ENCODE peak calls at places on chromosomes 6 and 20, in five cellular contexts. V is globus pallidus, Y is natural killer cell, K is ovary, J is foreskin fibroblast. C is an unnamed sample.

GRCh38 chr6:64712606-64713005 is 994.4 kb downstream of the EYS start:
- DNase-seq in K (no peak), J (no peak), Y (no peak), V (no peak), C (no peak)

GRCh38 chr20:50121858-50122271 is 8.9 kb upstream of the UBE2V1 start:
- DNase-seq in K (no peak), J (peak), Y (no peak), V (no peak), C (peak)

GRCh38 chr6:34062156-34062555 is 83.7 kb downstream of the GRM4 start:
- DNase-seq in K (no peak), Y (no peak), J (no peak), V (no peak), C (no peak)

GRCh38 chr6:139028658-139029469 is at the start of gene ABRACL:
- DNase-seq in V (peak), Y (peak), J (peak), K (peak), C (peak)

GRCh38 chr6:112216699-112217551 is 37.4 kb downstream of the LAMA4 start:
- DNase-seq in V (no peak), J (peak), K (no peak), Y (no peak), C (no peak)

GRCh38 chr20:24475356-24475755 is 5.9 kb downstream of the SYNDIG1 start:
- DNase-seq in V (no peak), Y (no peak), J (no peak), K (no peak), C (no peak)

GRCh38 chr6:108518714-108519576 is 41.8 kb upstream of the FOXO3 start:
- DNase-seq in V (no peak), K (no peak), J (peak), Y (no peak), C (peak)

GRCh38 chr6:85920782-85921181 is 278.1 kb upstream of the SYNCRIP start:
- DNase-seq in V (no peak), K (no peak), J (no peak), Y (no peak), C (no peak)

GRCh38 chr6:6715465-6715864 is 126.9 kb downstream of the LY86 start:
- DNase-seq in J (no peak), K (no peak), Y (no peak), V (no peak), C (no peak)

GRCh38 chr6:162177733-162178132 is 549.8 kb downstream of the PRKN start:
- DNase-seq in K (no peak), V (peak), Y (no peak), J (peak), C (peak)

GRCh38 chr6:26475823-26476729 is 18.3 kb downstream of the BTN2A1 start:
- DNase-seq in Y (no peak), V (no peak), K (no peak), J (no peak), C (peak)

GRCh38 chr6:4179960-4180652 is 44.7 kb upstream of the ECI2 start:
- DNase-seq in V (no peak), J (no peak), Y (no peak), K (no peak), C (no peak)

GRCh38 chr6:148831064-148831463 is 84.2 kb downstream of the UST start:
- DNase-seq in J (no peak), V (no peak), Y (peak), K (no peak), C (no peak)

GRCh38 chr6:101114703-101115102 is 233.6 kb upstream of the ASCC3 start:
- DNase-seq in Y (no peak), J (peak), K (no peak), V (peak), C (no peak)

GRCh38 chr6:168956884-168957730 is 296.5 kb downstream of the THBS2 start:
- DNase-seq in J (peak), K (peak), Y (peak), V (peak), C (peak)

GRCh38 chr20:37642246-37642645 is 51.6 kb upstream of the CTNNBL1 start:
- DNase-seq in Y (no peak), J (no peak), V (no peak), K (no peak), C (no peak)

GRCh38 chr6:73566954-73567591 is 46.2 kb upstream of the EEF1A1 start:
- DNase-seq in K (peak), V (no peak), J (peak), Y (no peak), C (peak)

GRCh38 chr20:56554869-56555268 is 21.8 kb downstream of the FAM209B start:
- DNase-seq in V (peak), K (peak), Y (no peak), J (peak), C (peak)

GRCh38 chr6:55666811-55667210 is 87.8 kb upstream of the HMGCLL1 start:
- DNase-seq in Y (no peak), V (no peak), J (no peak), K (no peak), C (no peak)

GRCh38 chr6:8530775-8531435 is 95.6 kb upstream of the SLC35B3 start:
- DNase-seq in K (no peak), J (peak), V (no peak), Y (no peak), C (peak)

GRCh38 chr6:130159876-130160415 is 62.8 kb downstream of the SAMD3 start:
- DNase-seq in J (no peak), V (no peak), K (no peak), Y (no peak), C (no peak)

GRCh38 chr20:15395457-15395856 is 1058.0 kb upstream of the FLRT3 start:
- DNase-seq in J (no peak), Y (no peak), K (no peak), V (no peak), C (no peak)

GRCh38 chr6:5446362-5447075 is 185.2 kb downstream of the FARS2 start:
- DNase-seq in Y (no peak), K (no peak), V (no peak), J (no peak), C (no peak)

GRCh38 chr20:48284837-48285236 is 499.6 kb upstream of the SULF2 start:
- DNase-seq in Y (no peak), V (no peak), J (peak), K (no peak), C (no peak)

GRCh38 chr6:83114164-83114563 is 46.7 kb downstream of the DOP1A start:
- DNase-seq in Y (no peak), V (no peak), J (peak), K (no peak), C (no peak)

GRCh38 chr6:25829375-25829774 is 2.5 kb downstream of the SLC17A1 start:
- DNase-seq in Y (no peak), K (no peak), J (no peak), V (no peak), C (no peak)

GRCh38 chr6:144415835-144416237 is 130.7 kb downstream of the UTRN start:
- DNase-seq in Y (no peak), K (no peak), J (peak), V (no peak), C (peak)

GRCh38 chr6:168152306-168152963 is 73.4 kb upstream of the FRMD1 start:
- DNase-seq in V (no peak), K (no peak), J (no peak), Y (no peak), C (no peak)

GRCh38 chr6:167393731-167394130 is 68.8 kb downstream of the TTLL2 start:
- DNase-seq in K (no peak), V (no peak), Y (no peak), J (no peak), C (no peak)

GRCh38 chr20:51122931-51123658 is 100.2 kb upstream of the KCNG1 start:
- DNase-seq in K (no peak), J (no peak), Y (no peak), V (no peak), C (no peak)

GRCh38 chr20:35134900-35135299 is 12.2 kb downstream of the EDEM2 start:
- DNase-seq in Y (no peak), K (no peak), V (no peak), J (no peak), C (no peak)

GRCh38 chr6:20564777-20565176 is 30.5 kb downstream of the CDKAL1 start:
- DNase-seq in Y (no peak), V (no peak), K (no peak), J (no peak), C (no peak)

GRCh38 chr6:38495511-38495910 is 144.2 kb downstream of the BTBD9 start:
- DNase-seq in J (no peak), V (no peak), K (no peak), Y (no peak), C (no peak)

GRCh38 chr6:142361765-142362540 is 60.1 kb downstream of the ADGRG6 start:
- DNase-seq in K (no peak), V (no peak), J (peak), Y (no peak), C (no peak)

GRCh38 chr6:111087871-111088667 is 766 bp downstream of the SLC16A10 start:
- DNase-seq in V (no peak), Y (no peak), J (peak), K (peak), C (no peak)

GRCh38 chr6:9101920-9102319 is 666.6 kb upstream of the SLC35B3 start:
- DNase-seq in Y (no peak), K (no peak), J (no peak), V (no peak), C (no peak)

GRCh38 chr20:5600982-5601381 is 149.2 kb upstream of the SHLD1 start:
- DNase-seq in Y (no peak), V (no peak), J (no peak), K (no peak), C (no peak)

GRCh38 chr20:1287306-1287705 is 21.2 kb downstream of the SNPH start:
- DNase-seq in Y (no peak), V (no peak), K (no peak), J (no peak), C (no peak)

GRCh38 chr6:141874930-141875602 is 257.7 kb upstream of the GJE1 start:
- DNase-seq in J (peak), Y (no peak), V (no peak), K (no peak), C (no peak)

GRCh38 chr20:23988561-23988960 is at the start of gene GGTLC1:
- DNase-seq in K (no peak), J (no peak), V (no peak), Y (no peak), C (no peak)